ENCODE peak calls at places on chromosomes 11 and 22, in ten cellular contexts. G is Peyer's patch, R is stomach, P is ovary, C is tibial nerve, Z is HCT116, J is transverse colon, I is vagina, Q is H1, K is A549. N is an unnamed sample. For H3K4me1, the result is how much of the 10 kb centered on the place peaks cover.

GRCh38 chr11:133903875-133904817 is 52.6 kb downstream of the IGSF9B start:
- DNase-seq in Q (no peak), R (no peak), J (no peak), K (no peak), C (no peak), Z (no peak), G (peak), P (no peak), I (no peak), N (no peak)

GRCh38 chr11:69414773-69415187 is 66.7 kb upstream of the LINC01488 start:
- DNase-seq in Q (no peak), J (no peak), R (no peak), I (no peak), C (no peak), P (no peak), K (no peak), Z (no peak), G (peak), N (peak)

GRCh38 chr22:44645531-44645930 is 56.5 kb upstream of the PRR5 start:
- DNase-seq in C (no peak), Z (no peak), K (no peak), Q (no peak), G (no peak), R (no peak), J (no peak), I (no peak), P (no peak), N (no peak)

GRCh38 chr11:11641581-11641980 is 19.8 kb upstream of the GALNT18 start:
- DNase-seq in I (no peak), P (no peak), Z (no peak), C (no peak), K (peak), R (no peak), J (no peak), G (no peak), Q (no peak), N (no peak)

GRCh38 chr22:37043828-37044538 is 7.6 kb upstream of the KCTD17 start:
- DNase-seq in K (peak), Q (no peak), R (peak), J (peak), G (peak), Z (peak), I (no peak), P (no peak), C (no peak), N (peak)

GRCh38 chr22:27983361-27983791 is 64.3 kb upstream of the PITPNB start:
- DNase-seq in K (no peak), P (no peak), J (no peak), Q (no peak), I (peak), Z (no peak), G (no peak), R (peak), C (no peak), N (no peak)

GRCh38 chr11:134024420-134025085 is 44.3 kb upstream of the JAM3 start:
- DNase-seq in K (no peak), C (no peak), Z (no peak), J (no peak), Q (no peak), G (no peak), P (no peak), R (no peak), I (no peak), N (no peak)

GRCh38 chr11:7657306-7658025 is 15.8 kb downstream of the CYB5R2 start:
- DNase-seq in C (no peak), Q (no peak), J (peak), I (no peak), Z (peak), G (peak), K (peak), R (peak), P (peak), N (peak)

GRCh38 chr11:2775626-2776350 is 76.0 kb upstream of the KCNQ1OT1 start:
- DNase-seq in G (peak), P (peak), R (peak), C (peak), K (no peak), Z (no peak), J (no peak), I (peak), Q (no peak), N (peak)

GRCh38 chr11:46387456-46387855 is 4.1 kb downstream of the CHRM4 start:
- DNase-seq in R (no peak), J (no peak), K (no peak), I (no peak), G (no peak), Z (no peak), P (no peak), Q (no peak), C (no peak), N (no peak)

GRCh38 chr11:133964946-133965632 is 8.3 kb upstream of the IGSF9B start:
- DNase-seq in J (no peak), C (no peak), R (no peak), I (no peak), P (no peak), K (peak), Q (no peak), G (no peak), Z (no peak), N (no peak)

GRCh38 chr22:32348031-32348611 is 9.5 kb upstream of the RFPL3 start:
- DNase-seq in J (no peak), C (no peak), Q (no peak), I (no peak), Z (no peak), K (no peak), G (no peak), P (no peak), R (no peak), N (no peak)

GRCh38 chr22:27370281-27370680 is 431.3 kb downstream of the MN1 start:
- DNase-seq in G (no peak), I (no peak), Q (no peak), P (no peak), C (no peak), Z (no peak), J (no peak), K (no peak), R (no peak), N (no peak)

GRCh38 chr22:38826386-38826785 is 17.4 kb downstream of the NPTXR start:
- DNase-seq in R (no peak), Z (no peak), C (no peak), I (no peak), P (no peak), K (no peak), G (peak), J (no peak), Q (no peak), N (no peak)

GRCh38 chr11:2770556-2771301 is 70.9 kb upstream of the KCNQ1OT1 start:
- DNase-seq in P (peak), J (no peak), R (peak), Q (no peak), Z (no peak), C (peak), G (peak), K (no peak), I (peak), N (peak)

GRCh38 chr22:29580200-29580810 is 608 bp downstream of the NIPSNAP1 start:
- DNase-seq in R (no peak), Q (no peak), J (peak), G (peak), C (no peak), Z (no peak), K (no peak), P (no peak), I (no peak), N (no peak)

GRCh38 chr11:13169709-13170108 is 107.9 kb upstream of the BMAL1 start:
- DNase-seq in Z (peak), Q (no peak), I (no peak), J (no peak), G (no peak), C (no peak), R (no peak), P (no peak), K (peak), N (no peak)

GRCh38 chr11:121466063-121466794 is 13.5 kb upstream of the SORL1-AS1 start:
- DNase-seq in I (peak), J (peak), Q (peak), P (peak), G (peak), R (peak), Z (peak), K (peak), C (peak), N (peak)

GRCh38 chr22:19463491-19464469 is 15.2 kb downstream of the UFD1 start:
- DNase-seq in C (peak), K (no peak), J (no peak), Q (no peak), I (no peak), Z (no peak), G (no peak), P (no peak), R (no peak), N (no peak)

GRCh38 chr11:102109896-102110760 is at the start of gene YAP1:
- DNase-seq in Q (peak), J (peak), C (peak), I (peak), Z (peak), R (peak), P (peak), K (peak), G (peak), N (peak)

GRCh38 chr22:29369460-29369859 is 18.9 kb downstream of the AP1B1 start:
- DNase-seq in C (peak), R (no peak), I (no peak), J (peak), Z (no peak), P (peak), K (no peak), Q (peak), G (no peak), N (peak)

GRCh38 chr22:33539902-33540751 is 380.1 kb downstream of the LARGE1 start:
- DNase-seq in R (peak), J (peak), G (peak), I (no peak), K (peak), C (peak), Z (no peak), P (peak), Q (no peak), N (peak)

GRCh38 chr11:120546312-120547205 is 35.0 kb downstream of the GRIK4 start:
- DNase-seq in G (no peak), P (peak), K (peak), R (peak), Q (no peak), I (no peak), C (no peak), Z (peak), J (peak), N (peak)

GRCh38 chr11:72759468-72759867 is 7.3 kb upstream of the ARAP1 start:
- DNase-seq in C (no peak), J (no peak), R (no peak), Q (no peak), Z (no peak), I (no peak), K (no peak), G (no peak), P (no peak), N (no peak)

GRCh38 chr11:18245396-18245795 is 3.1 kb downstream of the SAA2 start:
- DNase-seq in Z (no peak), K (no peak), J (no peak), R (no peak), P (no peak), G (no peak), Q (no peak), C (no peak), I (no peak), N (no peak)

GRCh38 chr11:11293798-11294611 is 59.0 kb downstream of the CSNK2A3 start:
- DNase-seq in J (no peak), R (no peak), Z (no peak), P (no peak), K (no peak), Q (no peak), G (no peak), C (no peak), I (no peak), N (no peak)

GRCh38 chr11:28347351-28347750 is 239.2 kb downstream of the METTL15 start:
- DNase-seq in J (no peak), Z (no peak), P (no peak), C (no peak), R (no peak), Q (no peak), K (no peak), I (no peak), G (no peak), N (no peak)

GRCh38 chr11:77351281-77351905 is 49.9 kb upstream of the GDPD4 start:
- DNase-seq in I (no peak), P (no peak), G (no peak), J (no peak), R (no peak), C (no peak), Z (no peak), Q (no peak), K (no peak), N (no peak)

GRCh38 chr11:34308049-34308692 is 49.6 kb downstream of the ABTB2 start:
- DNase-seq in K (no peak), R (no peak), Q (no peak), I (no peak), G (no peak), P (no peak), Z (peak), C (no peak), J (no peak), N (no peak)

GRCh38 chr11:122101625-122102291 is 14.3 kb downstream of the BLID start:
- DNase-seq in R (no peak), Z (no peak), P (peak), J (peak), I (no peak), G (no peak), C (peak), Q (peak), K (no peak), N (peak)

GRCh38 chr11:28010001-28010400 is 98.0 kb downstream of the KIF18A start:
- DNase-seq in Q (no peak), Z (no peak), P (no peak), C (no peak), I (no peak), G (no peak), K (no peak), R (no peak), J (no peak), N (no peak)

GRCh38 chr11:35163707-35164496 is 24.9 kb downstream of the CD44 start:
- DNase-seq in G (no peak), J (no peak), P (no peak), Q (no peak), K (no peak), C (no peak), R (no peak), Z (no peak), I (no peak), N (no peak)

GRCh38 chr11:8863838-8864237 is 47.2 kb upstream of the AKIP1 start:
- DNase-seq in G (no peak), Q (no peak), Z (no peak), C (no peak), P (no peak), K (no peak), I (no peak), R (no peak), J (no peak), N (no peak)

GRCh38 chr11:88520391-88520790 is 182.9 kb upstream of the CTSC start:
- DNase-seq in Z (no peak), G (no peak), P (no peak), R (no peak), I (no peak), J (no peak), K (no peak), Q (no peak), C (no peak), N (no peak)

GRCh38 chr11:86197448-86197847 is 47.1 kb upstream of the EED start:
- DNase-seq in P (no peak), K (no peak), J (no peak), I (no peak), Z (no peak), C (no peak), Q (no peak), G (no peak), R (no peak), N (no peak)
- H3K4me3 ChIP-seq in P (no peak), K (no peak), J (no peak), I (no peak), Z (no peak), C (no peak), Q (no peak), G (no peak), R (no peak), N (no peak)

GRCh38 chr11:32940865-32941264 is 48.3 kb downstream of the QSER1 start:
- DNase-seq in R (no peak), P (no peak), I (no peak), G (no peak), Q (no peak), J (no peak), K (no peak), C (no peak), Z (no peak), N (no peak)
- TF ChIP-seq POLR2A in R (no peak), P (no peak), I (no peak), G (no peak), Q (no peak), J (no peak), K (no peak), C (no peak), Z (no peak), N (no peak)

DNA sequence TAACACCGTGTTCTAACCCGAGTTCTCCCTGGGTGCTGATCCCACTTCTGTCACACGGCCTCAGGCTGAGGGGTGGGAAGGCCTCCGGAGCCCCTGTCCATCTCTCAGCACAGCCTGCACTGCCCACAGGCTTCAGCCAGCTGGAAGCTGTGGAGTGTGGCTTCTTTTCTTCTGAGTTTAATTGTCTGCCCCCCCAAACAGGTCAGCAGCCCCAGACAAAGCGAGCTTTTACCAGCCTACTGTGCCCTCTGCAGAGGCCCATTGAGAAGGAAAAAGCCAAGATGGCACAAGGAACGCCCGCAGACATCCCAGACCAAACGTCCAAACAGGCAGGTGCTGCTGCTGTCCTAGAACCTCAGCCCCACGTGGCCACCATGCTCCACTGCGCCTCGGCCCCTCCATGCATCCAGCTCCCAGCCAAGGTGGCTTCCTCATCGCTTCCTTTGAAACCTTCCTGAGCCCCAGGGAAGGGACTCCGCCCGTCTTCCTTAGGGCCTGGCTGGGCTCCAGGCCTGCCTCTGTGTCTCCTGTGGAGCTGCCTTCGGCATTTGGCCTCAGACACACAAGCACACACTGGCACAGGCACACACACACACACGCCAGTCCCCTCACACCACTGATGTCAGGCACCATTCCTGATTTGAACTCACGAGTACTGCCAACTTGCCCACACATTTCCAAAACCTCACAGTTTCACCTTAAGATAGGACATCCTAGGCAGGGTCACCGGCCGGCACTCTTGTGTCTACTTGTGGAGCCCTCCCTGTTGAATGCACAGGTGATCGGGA is 1.7 kb downstream of the MOB2 start:
- DNase-seq in Q (no peak), Z (no peak), R (no peak), K (no peak), I (no peak), J (no peak), P (peak), C (no peak), G (peak), N (peak)
- H3K4me1 ChIP-seq in Q (under half), Z (under half), R (half or more), K (under half), I (half or more), J (half or more), P (under half), C (half or more), G (half or more), N (half or more)

GRCh38 chr11:118938491-118939411 is 13.0 kb upstream of the BCL9L start:
- DNase-seq in K (peak), P (no peak), R (no peak), G (peak), J (peak), Z (peak), Q (no peak), C (no peak), I (no peak), N (no peak)

GRCh38 chr11:118933486-118933885 is 7.8 kb upstream of the BCL9L start:
- DNase-seq in G (no peak), Q (no peak), I (no peak), P (peak), Z (no peak), J (no peak), C (no peak), K (no peak), R (peak), N (peak)

GRCh38 chr11:118935381-118935780 is 9.7 kb upstream of the BCL9L start:
- DNase-seq in Z (no peak), G (no peak), I (no peak), Q (no peak), C (no peak), R (no peak), K (no peak), J (no peak), P (no peak), N (no peak)

GRCh38 chr11:118939948-118940598 is 14.3 kb upstream of the BCL9L start:
- DNase-seq in Z (no peak), P (no peak), R (no peak), Q (no peak), C (no peak), J (no peak), I (no peak), K (no peak), G (no peak), N (no peak)

GRCh38 chr11:118939412-118939915 is 13.7 kb upstream of the BCL9L start:
- DNase-seq in R (no peak), Q (no peak), K (no peak), Z (no peak), J (no peak), C (no peak), G (no peak), P (no peak), I (no peak), N (no peak)
- H3K4me3 ChIP-seq in R (no peak), Q (no peak), K (no peak), Z (no peak), J (no peak), C (no peak), G (no peak), P (no peak), I (no peak), N (no peak)

DNA sequence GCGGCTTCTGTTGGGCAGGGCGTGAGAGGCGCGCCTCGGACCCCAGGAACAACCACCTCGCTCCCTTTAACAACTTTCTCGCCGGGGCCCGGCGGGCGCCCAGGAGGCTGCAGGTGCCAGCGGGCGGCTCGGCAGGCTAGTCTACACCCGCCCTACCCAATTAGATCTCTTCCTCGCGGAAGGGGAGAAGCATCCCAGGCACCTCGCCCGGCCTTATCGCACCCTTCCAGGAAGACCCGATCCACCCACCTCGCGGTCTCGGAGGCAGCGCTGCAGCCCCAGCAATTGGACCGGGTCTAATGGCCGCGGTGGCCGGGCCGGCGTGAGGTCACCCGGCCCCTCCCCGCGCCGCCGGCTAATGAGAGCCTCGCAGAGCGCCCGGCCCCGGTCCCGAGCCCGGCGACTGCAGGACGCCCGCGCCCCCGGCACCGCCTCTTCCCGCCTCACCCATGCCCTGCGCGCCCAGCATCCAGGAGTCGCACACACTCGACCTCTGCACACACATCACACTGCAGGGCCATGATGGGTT is at the start of gene PLAAT3:
- DNase-seq in Z (peak), Q (peak), R (peak), K (peak), P (peak), C (peak), G (peak), I (no peak), J (peak), N (peak)
- TF ChIP-seq POLR2A in Z (no peak), Q (no peak), R (peak), K (peak), P (peak), C (peak), G (peak), I (no peak), J (peak), N (peak)

GRCh38 chr22:46090051-46090591 is 60.2 kb upstream of the PPARA start:
- DNase-seq in Z (no peak), G (peak), I (no peak), R (peak), K (no peak), P (peak), C (peak), Q (no peak), J (peak), N (no peak)
- H3K4me1 ChIP-seq in Z (under half), G (half or more), I (half or more), R (half or more), K (half or more), P (half or more), C (half or more), Q (under half), J (half or more), N (half or more)